ENCODE peak calls at places on chromosomes 1 and 21, in ten cellular contexts. X is stomach; I is caudate nucleus; S is uterus; G is neuronal stem cell; E is GM23338; H is CD8-positive, alpha-beta memory T cell; K is Peyer's patch; R is SK-N-SH; T is colonic mucosa. D is an unnamed sample.

GRCh38 chr1:145985502-145986439 is 10.6 kb downstream of the TXNIP start:
- DNase-seq in X (peak), I (no peak), S (peak), G (no peak), E (peak), H (no peak), K (peak), R (no peak), T (no peak), D (no peak)

GRCh38 chr1:35431173-35431599 is 126.0 kb downstream of the KIAA0319L start:
- DNase-seq in X (no peak), I (no peak), S (no peak), G (no peak), E (no peak), H (no peak), K (no peak), R (peak), T (no peak), D (no peak)

GRCh38 chr1:55898191-55898590 is 681.2 kb downstream of the PLPP3 start:
- DNase-seq in X (no peak), I (no peak), S (no peak), G (no peak), E (no peak), H (no peak), K (no peak), R (no peak), T (no peak), D (no peak)

GRCh38 chr1:10962483-10962882 is 50.0 kb upstream of the TARDBP start:
- DNase-seq in X (peak), I (no peak), S (no peak), G (no peak), E (no peak), H (no peak), K (no peak), R (peak), T (no peak), D (no peak)

GRCh38 chr1:62706985-62707745 is 19.0 kb upstream of the DOCK7 start:
- DNase-seq in X (peak), I (no peak), S (no peak), G (no peak), E (no peak), H (no peak), K (no peak), R (no peak), T (peak), D (no peak)

GRCh38 chr1:246836169-246836568 is 95.6 kb downstream of the AHCTF1 start:
- DNase-seq in X (no peak), I (no peak), S (no peak), G (no peak), E (no peak), H (no peak), K (no peak), R (peak), T (no peak), D (no peak)

GRCh38 chr1:56983484-56983883 is 17.7 kb upstream of the C8B start:
- DNase-seq in X (no peak), I (no peak), S (no peak), G (no peak), E (no peak), H (no peak), K (no peak), R (no peak), T (no peak), D (no peak)

GRCh38 chr1:226641671-226642231 is 93.2 kb downstream of the STUM start:
- DNase-seq in X (no peak), I (no peak), S (peak), G (no peak), E (no peak), H (no peak), K (no peak), R (no peak), T (no peak), D (no peak)

GRCh38 chr1:58189453-58189852 is 357.1 kb downstream of the OMA1 start:
- DNase-seq in X (no peak), I (no peak), S (no peak), G (no peak), E (no peak), H (no peak), K (no peak), R (no peak), T (no peak), D (no peak)

GRCh38 chr1:47948126-47948525 is 49.1 kb downstream of the TRABD2B start:
- DNase-seq in X (no peak), I (no peak), S (no peak), G (no peak), E (peak), H (no peak), K (no peak), R (no peak), T (peak), D (no peak)

GRCh38 chr1:10854856-10855459 is 58.5 kb upstream of the CASZ1 start:
- DNase-seq in X (no peak), I (no peak), S (no peak), G (no peak), E (no peak), H (no peak), K (no peak), R (no peak), T (no peak), D (no peak)

GRCh38 chr1:29133861-29134694 is 10.4 kb upstream of the TMEM200B start:
- DNase-seq in X (no peak), I (no peak), S (no peak), G (no peak), E (peak), H (no peak), K (no peak), R (peak), T (peak), D (no peak)

GRCh38 chr1:166956872-166957271 is 18.5 kb downstream of the ILDR2 start:
- DNase-seq in X (no peak), I (no peak), S (no peak), G (no peak), E (no peak), H (no peak), K (no peak), R (no peak), T (no peak), D (no peak)

GRCh38 chr1:157893681-157894080 is 52.1 kb upstream of the CD5L start:
- DNase-seq in X (no peak), I (no peak), S (no peak), G (no peak), E (no peak), H (no peak), K (no peak), R (no peak), T (no peak), D (no peak)

GRCh38 chr1:154846921-154847442 is 23.1 kb downstream of the KCNN3 start:
- DNase-seq in X (no peak), I (peak), S (peak), G (no peak), E (no peak), H (no peak), K (no peak), R (no peak), T (no peak), D (peak)

GRCh38 chr1:217348960-217349664 is 281.8 kb downstream of the GPATCH2 start:
- DNase-seq in X (no peak), I (no peak), S (no peak), G (no peak), E (no peak), H (no peak), K (no peak), R (no peak), T (no peak), D (no peak)

GRCh38 chr1:183956559-183957188 is 80.9 kb downstream of the COLGALT2 start:
- DNase-seq in X (no peak), I (no peak), S (no peak), G (no peak), E (no peak), H (peak), K (peak), R (no peak), T (no peak), D (no peak)

GRCh38 chr1:9281071-9281827 is 11.4 kb upstream of the SPSB1 start:
- DNase-seq in X (no peak), I (no peak), S (no peak), G (no peak), E (no peak), H (no peak), K (no peak), R (no peak), T (no peak), D (no peak)

GRCh38 chr1:29397981-29398380 is 161.7 kb downstream of the PTPRU start:
- DNase-seq in X (no peak), I (no peak), S (no peak), G (no peak), E (no peak), H (no peak), K (no peak), R (peak), T (no peak), D (no peak)

GRCh38 chr21:42160111-42160949 is 58.6 kb upstream of the ABCG1 start:
- DNase-seq in X (no peak), I (no peak), S (no peak), G (no peak), E (no peak), H (no peak), K (peak), R (no peak), T (no peak), D (no peak)

GRCh38 chr1:43659384-43659783 is 9.4 kb downstream of the KDM4A start:
- DNase-seq in X (no peak), I (no peak), S (no peak), G (no peak), E (no peak), H (no peak), K (peak), R (no peak), T (peak), D (no peak)

GRCh38 chr1:204894031-204894430 is 23.4 kb downstream of the NFASC start:
- DNase-seq in X (no peak), I (no peak), S (no peak), G (no peak), E (no peak), H (no peak), K (no peak), R (no peak), T (no peak), D (no peak)

GRCh38 chr1:25525360-25525688 is 18.1 kb upstream of the LDLRAP1 start:
- DNase-seq in X (no peak), I (no peak), S (no peak), G (no peak), E (no peak), H (no peak), K (no peak), R (no peak), T (no peak), D (no peak)

GRCh38 chr1:51506537-51506936 is 12.5 kb downstream of the EPS15 start:
- DNase-seq in X (no peak), I (no peak), S (peak), G (no peak), E (no peak), H (no peak), K (no peak), R (no peak), T (no peak), D (no peak)

GRCh38 chr1:153770812-153771211 is 4.4 kb upstream of the SLC27A3 start:
- DNase-seq in X (no peak), I (no peak), S (no peak), G (no peak), E (no peak), H (no peak), K (no peak), R (no peak), T (no peak), D (no peak)

GRCh38 chr1:31931241-31932225 is 6.6 kb downstream of the PTP4A2 start:
- DNase-seq in X (no peak), I (no peak), S (no peak), G (no peak), E (peak), H (no peak), K (no peak), R (no peak), T (no peak), D (no peak)

GRCh38 chr1:234535763-234536515 is 57.0 kb upstream of the TARBP1 start:
- DNase-seq in X (peak), I (no peak), S (peak), G (peak), E (no peak), H (no peak), K (peak), R (no peak), T (peak), D (no peak)

GRCh38 chr1:234538062-234538731 is 59.2 kb upstream of the TARBP1 start:
- DNase-seq in X (no peak), I (no peak), S (no peak), G (no peak), E (no peak), H (no peak), K (peak), R (no peak), T (peak), D (no peak)

GRCh38 chr1:234536756-234537155 is 57.8 kb upstream of the TARBP1 start:
- DNase-seq in X (no peak), I (no peak), S (no peak), G (no peak), E (no peak), H (no peak), K (no peak), R (no peak), T (no peak), D (no peak)

GRCh38 chr1:234538930-234539649 is 60.1 kb upstream of the TARBP1 start:
- DNase-seq in X (no peak), I (no peak), S (no peak), G (no peak), E (no peak), H (no peak), K (no peak), R (no peak), T (no peak), D (no peak)

GRCh38 chr1:234537236-234537635 is 58.3 kb upstream of the TARBP1 start:
- DNase-seq in X (no peak), I (no peak), S (no peak), G (no peak), E (no peak), H (no peak), K (peak), R (no peak), T (no peak), D (no peak)
- H3K27ac ChIP-seq in X (peak), I (peak), S (peak), G (no peak), E (no peak), H (no peak), K (peak), R (no peak), T (peak), D (peak)

GRCh38 chr1:82820816-82821215 is 1020.1 kb downstream of the ADGRL2 start:
- DNase-seq in X (no peak), I (no peak), S (no peak), G (no peak), E (no peak), H (no peak), K (no peak), R (no peak), T (no peak), D (no peak)
- H3K27ac ChIP-seq in X (no peak), I (no peak), S (no peak), G (no peak), E (no peak), H (no peak), K (no peak), R (no peak), T (no peak), D (no peak)

GRCh38 chr1:116115476-116115875 is 4.3 kb downstream of the MAB21L3 start:
- DNase-seq in X (no peak), I (no peak), S (no peak), G (no peak), E (no peak), H (no peak), K (no peak), R (no peak), T (no peak), D (no peak)
- H3K27ac ChIP-seq in X (no peak), I (no peak), S (no peak), G (no peak), E (no peak), H (no peak), K (no peak), R (no peak), T (no peak), D (no peak)

GRCh38 chr21:45248301-45248892 is 39.3 kb downstream of the POFUT2 start:
- DNase-seq in X (no peak), I (no peak), S (no peak), G (no peak), E (no peak), H (no peak), K (no peak), R (no peak), T (no peak), D (no peak)
- H3K27ac ChIP-seq in X (no peak), I (no peak), S (no peak), G (no peak), E (no peak), H (no peak), K (no peak), R (no peak), T (no peak), D (no peak)

GRCh38 chr1:18537386-18538306 is 56.9 kb downstream of the KLHDC7A start:
- DNase-seq in X (peak), I (no peak), S (no peak), G (no peak), E (no peak), H (no peak), K (peak), R (no peak), T (no peak), D (no peak)

GRCh38 chr1:18536356-18536755 is 55.6 kb downstream of the KLHDC7A start:
- DNase-seq in X (no peak), I (no peak), S (no peak), G (no peak), E (no peak), H (no peak), K (no peak), R (no peak), T (no peak), D (no peak)

GRCh38 chr1:18534810-18535205 is 54.1 kb downstream of the KLHDC7A start:
- DNase-seq in X (no peak), I (no peak), S (no peak), G (no peak), E (no peak), H (no peak), K (peak), R (no peak), T (no peak), D (no peak)

GRCh38 chr1:18535391-18536210 is 54.9 kb downstream of the KLHDC7A start:
- DNase-seq in X (peak), I (no peak), S (no peak), G (no peak), E (no peak), H (no peak), K (peak), R (no peak), T (peak), D (no peak)

GRCh38 chr1:18536943-18537342 is 56.2 kb downstream of the KLHDC7A start:
- DNase-seq in X (no peak), I (no peak), S (no peak), G (no peak), E (no peak), H (no peak), K (peak), R (no peak), T (no peak), D (no peak)
- H3K27ac ChIP-seq in X (no peak), I (no peak), S (no peak), G (no peak), E (no peak), H (no peak), K (no peak), R (no peak), T (no peak), D (no peak)

DNA sequence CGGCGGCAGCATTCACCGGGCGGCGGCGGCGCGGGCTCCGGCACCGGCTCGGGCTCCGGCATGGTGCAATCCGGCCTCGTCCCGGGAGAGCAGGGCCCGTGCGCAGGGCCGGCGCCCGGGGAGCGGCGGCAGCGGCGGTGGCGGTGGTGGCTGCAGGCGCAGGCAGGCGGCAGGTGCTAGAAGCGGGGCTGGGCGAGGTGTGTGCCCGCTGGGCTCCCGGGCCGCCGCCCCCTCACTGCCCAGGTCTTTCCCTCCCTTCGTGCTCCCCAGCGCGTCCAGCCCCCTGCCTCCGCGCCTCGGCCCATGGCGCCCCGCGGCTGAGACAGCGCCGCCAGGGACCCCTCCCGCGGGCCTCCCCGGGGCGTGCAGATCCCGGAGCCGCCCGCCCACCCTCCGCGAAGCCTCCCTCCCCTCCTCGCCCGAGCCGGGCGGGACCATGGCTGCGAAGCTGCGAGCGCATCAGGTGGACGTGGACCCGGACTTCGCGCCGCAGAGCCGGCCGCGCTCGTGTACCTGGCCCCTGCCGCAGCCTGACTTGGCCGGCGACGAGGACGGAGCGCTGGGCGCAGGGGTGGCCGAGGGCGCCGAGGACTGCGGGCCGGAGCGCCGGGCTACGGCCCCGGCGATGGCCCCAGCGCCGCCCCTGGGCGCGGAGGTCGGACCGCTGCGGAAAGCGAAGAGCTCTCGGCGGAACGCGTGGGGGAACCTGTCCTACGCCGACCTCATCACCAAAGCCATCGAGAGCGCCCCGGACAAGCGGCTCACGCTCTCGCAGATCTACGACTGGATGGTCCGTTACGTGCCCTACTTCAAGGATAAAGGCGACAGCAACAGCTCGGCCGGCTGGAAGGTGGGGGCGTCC is 492 bp downstream of the FOXO6 start:
- DNase-seq in X (no peak), I (no peak), S (no peak), G (no peak), E (peak), H (no peak), K (no peak), R (peak), T (peak), D (peak)
- H3K27ac ChIP-seq in X (peak), I (no peak), S (no peak), G (no peak), E (no peak), H (peak), K (peak), R (no peak), T (no peak), D (peak)